ENCODE peak calls at places on chromosomes 16 and 17, in six cellular contexts. C is Caki2, L is gastrocnemius medialis, U is neuronal stem cell, G is upper lobe of right lung, Y is neural crest cell. I is an unnamed sample.

GRCh38 chr17:45940826-45941225 is 46.5 kb downstream of the MAPT start:
- DNase-seq in C (no peak), G (no peak), U (no peak), L (peak; percentile 85), Y (no peak), I (no peak)

GRCh38 chr17:7816926-7817642 is 16.9 kb upstream of the KDM6B start:
- DNase-seq in Y (no peak), C (no peak), G (no peak), U (no peak), L (no peak), I (peak; percentile 40)

GRCh38 chr16:12901597-12902436 is at the start of gene SHISA9:
- DNase-seq in L (no peak), G (no peak), U (peak; percentile 67), C (peak; percentile 61), Y (peak; percentile 3), I (no peak)

GRCh38 chr16:52424591-52424990 is 122.4 kb downstream of the TOX3 start:
- DNase-seq in G (no peak), U (no peak), C (no peak), L (no peak), Y (no peak), I (no peak)

GRCh38 chr16:56400458-56400857 is 24.9 kb downstream of the AMFR start:
- DNase-seq in G (no peak), Y (no peak), U (no peak), L (no peak), C (no peak), I (no peak)

GRCh38 chr16:85812811-85813700 is 13.6 kb downstream of the COX4I1 start:
- DNase-seq in L (no peak), Y (no peak), G (peak; percentile 55), C (no peak), U (no peak), I (no peak)

GRCh38 chr17:64063766-64064224 is 43.4 kb upstream of the ICAM2 start:
- DNase-seq in G (peak; percentile 93), U (peak; percentile 36), L (no peak), Y (peak; percentile 37), C (no peak), I (peak; percentile 81)

GRCh38 chr17:1398028-1398427 is 2.0 kb downstream of the YWHAE start:
- DNase-seq in U (no peak), L (no peak), G (no peak), C (no peak), Y (no peak), I (no peak)

I was measured in HuH-7.